ENCODE peak calls at places on chromosome 14, in six cellular contexts. Z is H1, F is HepG2, K is K562, G is GM12892, T is GM12878. U is an unnamed sample.

GRCh38 chr14:75980856-75981255 is 939 bp downstream of the TGFB3 start:
- DNase-seq in Z (no peak), F (no peak), K (no peak), G (no peak), T (no peak), U (no peak)

GRCh38 chr14:77965919-77966435 is 166.1 kb downstream of the ADCK1 start:
- DNase-seq in Z (peak), F (peak), K (peak), G (peak), T (peak), U (peak)

GRCh38 chr14:99812096-99812750 is 19.0 kb downstream of the EML1 start:
- DNase-seq in Z (no peak), F (no peak), K (no peak), G (no peak), T (no peak), U (no peak)

GRCh38 chr14:64117671-64118402 is 176.3 kb downstream of the ESR2 start:
- DNase-seq in Z (no peak), F (no peak), K (no peak), G (no peak), T (no peak), U (no peak)

GRCh38 chr14:23177181-23177580 is 6.3 kb downstream of the SLC7A8 start:
- DNase-seq in Z (no peak), F (no peak), K (no peak), G (no peak), T (no peak), U (no peak)

GRCh38 chr14:25026476-25027137 is 23.3 kb downstream of the STXBP6 start:
- DNase-seq in Z (no peak), F (no peak), K (no peak), G (no peak), T (peak), U (no peak)

GRCh38 chr14:103879570-103880333 is 32.4 kb upstream of the PPP1R13B start:
- DNase-seq in Z (peak), F (peak), K (no peak), G (no peak), T (no peak), U (no peak)

GRCh38 chr14:78450945-78451344 is 280.8 kb downstream of the NRXN3 start:
- DNase-seq in Z (no peak), F (no peak), K (no peak), G (no peak), T (no peak), U (no peak)

GRCh38 chr14:95521001-95521400 is 4.6 kb upstream of the SYNE3 start:
- DNase-seq in Z (no peak), F (peak), K (no peak), G (no peak), T (no peak), U (no peak)
- TF ChIP-seq POLR2A in Z (no peak), F (no peak), K (no peak), G (no peak), T (no peak), U (no peak)

GRCh38 chr14:53953002-53953827 is 3.4 kb downstream of the BMP4 start:
- DNase-seq in Z (peak), F (peak), K (peak), G (no peak), T (no peak), U (no peak)

GRCh38 chr14:53955671-53956426 is 776 bp downstream of the BMP4 start:
- DNase-seq in Z (peak), F (peak), K (no peak), G (no peak), T (no peak), U (no peak)

GRCh38 chr14:53955234-53955556 is 1.4 kb downstream of the BMP4 start:
- DNase-seq in Z (no peak), F (no peak), K (no peak), G (no peak), T (no peak), U (no peak)

GRCh38 chr14:53953828-53954550 is 2.6 kb downstream of the BMP4 start:
- DNase-seq in Z (peak), F (peak), K (no peak), G (no peak), T (no peak), U (no peak)

GRCh38 chr14:53954551-53955233 is 1.9 kb downstream of the BMP4 start:
- DNase-seq in Z (peak), F (no peak), K (no peak), G (no peak), T (no peak), U (no peak)
- TF ChIP-seq TAF1 in Z (no peak), F (peak), K (no peak), G (no peak), T (no peak), U (no peak)

GRCh38 chr14:73850940-73851339 is 691 bp upstream of the PTGR2 start:
- DNase-seq in Z (no peak), F (peak), K (peak), G (no peak), T (no peak), U (no peak)

GRCh38 chr14:73846944-73847343 is 4.7 kb upstream of the PTGR2 start:
- DNase-seq in Z (no peak), F (no peak), K (no peak), G (no peak), T (no peak), U (no peak)

DNA sequence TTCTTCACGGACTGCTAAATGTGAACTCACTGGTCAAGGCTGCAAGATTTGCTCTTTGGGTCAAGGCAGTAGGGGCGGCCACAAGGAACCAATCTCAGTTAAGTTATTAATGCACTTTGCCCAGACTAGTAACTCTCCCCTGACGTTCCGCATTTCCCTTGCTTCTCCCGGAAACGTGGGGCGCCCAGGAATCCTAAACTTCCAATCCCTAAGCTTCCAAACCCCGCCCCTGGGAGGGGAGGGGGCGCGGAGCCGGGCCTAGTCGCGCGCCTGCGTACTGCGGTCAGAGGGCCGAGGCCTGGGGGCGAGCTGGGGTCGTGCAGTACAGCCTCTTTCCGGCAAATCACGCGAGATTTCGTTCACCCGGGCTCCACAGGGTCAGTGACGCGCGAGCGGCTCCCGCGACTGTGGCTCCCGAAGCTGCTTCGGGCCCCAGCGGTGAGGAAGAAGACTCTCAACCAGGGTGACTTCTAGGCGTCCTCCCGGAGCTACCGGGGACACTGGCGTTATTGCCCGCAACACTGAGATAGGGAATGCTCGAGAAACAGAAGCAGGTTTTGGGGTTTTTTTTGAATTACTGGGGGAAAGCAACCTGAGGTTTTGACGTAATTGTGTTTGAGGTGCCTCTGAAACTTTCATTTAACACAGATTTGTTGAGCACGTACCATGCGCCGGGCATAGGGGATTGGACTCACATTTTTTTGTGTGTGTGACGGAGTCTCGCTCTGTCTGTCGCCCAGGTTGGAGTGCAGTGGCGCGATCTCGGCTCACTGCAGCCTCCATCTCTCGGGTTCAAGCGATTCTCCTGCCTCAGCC is at the start of gene PTGR2:
- DNase-seq in Z (peak), F (peak), K (peak), G (peak), T (peak), U (peak)
- TF ChIP-seq POLR2AphosphoS5 in Z (peak), F (peak), K (peak), G (peak), T (peak), U (peak)

GRCh38 chr14:102316746-102317563 is 2.6 kb upstream of the ZNF839 start:
- DNase-seq in Z (peak), F (peak), K (peak), G (peak), T (peak), U (peak)

GRCh38 chr14:102319351-102320032 is at the start of gene ZNF839:
- DNase-seq in Z (peak), F (peak), K (peak), G (peak), T (no peak), U (peak)

GRCh38 chr14:102316048-102316745 is 3.3 kb upstream of the ZNF839 start:
- DNase-seq in Z (no peak), F (peak), K (peak), G (no peak), T (no peak), U (no peak)

GRCh38 chr14:102318781-102319276 is 717 bp upstream of the ZNF839 start:
- DNase-seq in Z (no peak), F (no peak), K (no peak), G (no peak), T (no peak), U (no peak)

GRCh38 chr14:102317564-102318248 is 1.8 kb upstream of the ZNF839 start:
- DNase-seq in Z (no peak), F (peak), K (peak), G (no peak), T (no peak), U (no peak)
- TF ChIP-seq POLR2A in Z (no peak), F (no peak), K (no peak), G (no peak), T (no peak), U (no peak)

GRCh38 chr14:93161411-93161940 is 23.2 kb downstream of the MOAP1 start:
- DNase-seq in Z (no peak), F (no peak), K (no peak), G (no peak), T (no peak), U (no peak)
- TF ChIP-seq TAF1 in Z (no peak), F (no peak), K (no peak), G (no peak), T (no peak), U (no peak)

GRCh38 chr14:80491562-80492139 is 280.3 kb upstream of the DIO2 start:
- DNase-seq in Z (no peak), F (no peak), K (no peak), G (no peak), T (no peak), U (no peak)
- TF ChIP-seq POLR2AphosphoS5 in Z (no peak), F (no peak), K (no peak), G (no peak), T (no peak), U (no peak)

GRCh38 chr14:71751264-71751663 is 181.0 kb upstream of the RGS6 start:
- DNase-seq in Z (no peak), F (no peak), K (peak), G (no peak), T (no peak), U (no peak)

GRCh38 chr14:71754422-71755095 is 177.7 kb upstream of the RGS6 start:
- DNase-seq in Z (no peak), F (no peak), K (no peak), G (no peak), T (no peak), U (no peak)

GRCh38 chr14:71752111-71752738 is 180.0 kb upstream of the RGS6 start:
- DNase-seq in Z (no peak), F (no peak), K (peak), G (no peak), T (no peak), U (no peak)

GRCh38 chr14:71753976-71754375 is 178.3 kb upstream of the RGS6 start:
- DNase-seq in Z (no peak), F (no peak), K (no peak), G (no peak), T (no peak), U (no peak)

DNA sequence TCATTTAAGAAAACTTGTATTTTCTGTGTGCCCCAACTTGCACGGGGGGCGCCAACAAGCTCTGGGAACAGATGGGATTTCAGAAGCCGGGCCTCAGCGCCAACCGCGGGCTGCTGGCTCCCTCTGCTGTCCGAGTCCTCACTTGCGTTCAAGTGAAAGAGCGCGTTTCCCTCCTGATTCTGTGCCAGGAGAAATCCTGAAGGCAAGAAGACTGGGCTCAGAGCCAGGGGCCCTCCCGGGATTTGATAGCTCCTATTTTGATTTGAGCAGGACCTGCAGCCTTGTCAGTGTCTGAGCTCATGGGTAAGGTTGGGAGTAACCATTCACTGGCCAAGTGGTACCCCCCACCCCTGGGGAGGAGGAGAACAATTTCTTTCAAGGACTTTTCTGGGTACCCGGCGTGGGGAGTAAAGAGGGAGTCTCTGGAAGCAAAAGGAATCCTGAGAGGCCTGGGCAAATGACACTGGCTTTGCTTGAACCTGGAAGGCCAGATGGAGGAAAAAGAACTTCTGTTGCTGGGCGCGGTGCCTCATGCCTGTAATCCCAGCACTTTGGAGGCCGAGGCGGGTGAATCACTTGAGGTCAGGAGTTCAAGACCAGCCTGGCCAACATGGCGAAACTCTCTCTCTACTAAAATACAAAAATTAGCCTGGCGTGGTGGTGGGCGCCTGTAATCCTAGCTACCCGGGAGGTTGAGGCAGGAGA is 179.0 kb upstream of the RGS6 start:
- DNase-seq in Z (peak), F (peak), K (peak), G (peak), T (peak), U (peak)
- TF ChIP-seq POLR2A in Z (no peak), F (no peak), K (no peak), G (no peak), T (no peak), U (no peak)

GRCh38 chr14:52937869-52938268 is 13.0 kb downstream of the FERMT2 start:
- DNase-seq in Z (no peak), F (no peak), K (no peak), G (no peak), T (no peak), U (no peak)
- TF ChIP-seq TAF1 in Z (no peak), F (no peak), K (no peak), G (no peak), T (no peak), U (no peak)